ENCODE peak calls at places on chromosomes 12 and 14, in four cellular contexts. One of them, this sample, is unnamed.
A peak's percentile ranks its signal among the peaks of the same experiment; 100 is the strongest.

GRCh38 chr12:114245555-114245954 is 160.4 kb downstream of the TBX5 start:
- DNase-seq in GM12878: no peak
- DNase-seq in HepG2: no peak
- DNase-seq in K562: no peak
- DNase-seq in this sample: peak; percentile 84

GRCh38 chr14:30193791-30194407 is 266.3 kb upstream of the PRKD1 start:
- DNase-seq in GM12878: no peak
- DNase-seq in HepG2: no peak
- DNase-seq in K562: no peak
- DNase-seq in this sample: no peak

GRCh38 chr14:54591461-54592245 is 24.7 kb downstream of the SAMD4A start:
- DNase-seq in HepG2: no peak
- DNase-seq in K562: no peak
- DNase-seq in GM12878: no peak
- DNase-seq in this sample: no peak

GRCh38 chr14:78836777-78837176 is 666.6 kb downstream of the NRXN3 start:
- DNase-seq in GM12878: peak; percentile 17
- DNase-seq in K562: peak; percentile 37
- DNase-seq in HepG2: peak; percentile 37
- DNase-seq in this sample: peak; percentile 89

GRCh38 chr14:33916663-33917565 is 34.0 kb downstream of the EGLN3 start:
- DNase-seq in GM12878: no peak
- DNase-seq in K562: peak; percentile 59
- DNase-seq in HepG2: no peak
- DNase-seq in this sample: no peak

GRCh38 chr12:18932715-18933114 is 194.8 kb downstream of the CAPZA3 start:
- DNase-seq in GM12878: no peak
- DNase-seq in HepG2: no peak
- DNase-seq in K562: no peak
- DNase-seq in this sample: no peak

GRCh38 chr12:65170245-65170881 is 980 bp downstream of the LEMD3 start:
- DNase-seq in GM12878: no peak
- DNase-seq in HepG2: peak; percentile 27
- DNase-seq in K562: peak; percentile 65
- DNase-seq in this sample: peak; percentile 76

GRCh38 chr14:89139404-89140247 is 277.4 kb downstream of the FOXN3 start:
- DNase-seq in GM12878: no peak
- DNase-seq in K562: no peak
- DNase-seq in HepG2: peak; percentile 77
- DNase-seq in this sample: peak; percentile 76

GRCh38 chr14:52346778-52347177 is 32.7 kb downstream of the PTGER2 start:
- DNase-seq in HepG2: no peak
- DNase-seq in K562: no peak
- DNase-seq in GM12878: no peak
- DNase-seq in this sample: no peak

GRCh38 chr14:104035300-104035699 is 50.2 kb upstream of the ASPG start:
- DNase-seq in K562: no peak
- DNase-seq in GM12878: no peak
- DNase-seq in HepG2: no peak
- DNase-seq in this sample: no peak

GRCh38 chr12:95733156-95733825 is 57.3 kb downstream of the NTN4 start:
- DNase-seq in K562: no peak
- DNase-seq in GM12878: no peak
- DNase-seq in HepG2: no peak
- DNase-seq in this sample: no peak

GRCh38 chr14:71289536-71289935 is 382.3 kb downstream of the PCNX1 start:
- DNase-seq in GM12878: peak; percentile 56
- DNase-seq in K562: no peak
- DNase-seq in HepG2: no peak
- DNase-seq in this sample: no peak

GRCh38 chr12:28539691-28540323 is 349.6 kb downstream of the CCDC91 start:
- DNase-seq in K562: no peak
- DNase-seq in HepG2: no peak
- DNase-seq in GM12878: no peak
- DNase-seq in this sample: no peak

GRCh38 chr12:128687851-128688250 is 135.9 kb downstream of the SLC15A4 start:
- DNase-seq in HepG2: no peak
- DNase-seq in GM12878: no peak
- DNase-seq in K562: no peak
- DNase-seq in this sample: no peak

GRCh38 chr14:89477391-89477790 is 60.4 kb upstream of the FOXN3 start:
- DNase-seq in GM12878: no peak
- DNase-seq in K562: no peak
- DNase-seq in HepG2: no peak
- DNase-seq in this sample: no peak

GRCh38 chr14:74064883-74065282 is 19.4 kb downstream of the ALDH6A1 start:
- DNase-seq in GM12878: no peak
- DNase-seq in K562: no peak
- DNase-seq in HepG2: no peak
- DNase-seq in this sample: no peak

GRCh38 chr14:105292810-105293711 is 7.7 kb downstream of the BRF1 start:
- DNase-seq in GM12878: no peak
- DNase-seq in K562: no peak
- DNase-seq in HepG2: no peak
- DNase-seq in this sample: no peak
- TF ChIP-seq CREB1 in GM12878: no peak
- TF ChIP-seq CREB1 in K562: no peak
- TF ChIP-seq CREB1 in HepG2: no peak
- TF ChIP-seq CREB1 in this sample: no peak

GRCh38 chr12:14256139-14256538 is 109.3 kb upstream of the ATF7IP start:
- DNase-seq in K562: no peak
- DNase-seq in GM12878: no peak
- DNase-seq in HepG2: no peak
- DNase-seq in this sample: no peak
- H3K4me1 ChIP-seq in K562: peaks cover 36% of the 10 kb centered on the region
- H3K4me1 ChIP-seq in GM12878: peaks cover 4% of the 10 kb centered on the region
- H3K4me1 ChIP-seq in HepG2: peaks cover 51% of the 10 kb centered on the region
- H3K4me1 ChIP-seq in this sample: peaks cover 29% of the 10 kb centered on the region

DNA sequence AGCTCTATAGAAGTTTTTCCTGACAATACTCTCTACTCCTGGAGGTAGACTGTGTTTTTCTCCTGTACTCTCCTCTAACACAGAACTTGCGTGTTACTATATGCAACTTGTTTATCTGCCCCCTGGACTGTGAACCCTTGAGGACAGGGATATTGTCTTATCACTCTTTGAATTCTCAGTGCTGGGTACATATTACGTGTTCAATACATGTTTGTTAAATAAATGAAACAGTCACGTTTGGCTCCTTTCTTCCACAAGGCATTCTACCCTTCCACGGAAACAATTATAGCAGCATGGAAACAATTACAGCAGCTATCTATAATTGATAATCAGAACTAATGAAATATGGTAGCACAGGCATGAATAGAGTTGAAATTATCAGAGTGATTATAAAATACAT is 50.7 kb downstream of the CRADD start:
- DNase-seq in HepG2: peak; percentile 86
- DNase-seq in K562: no peak
- DNase-seq in GM12878: no peak
- DNase-seq in this sample: no peak
- TF ChIP-seq JUNB in HepG2: no peak
- TF ChIP-seq JUNB in K562: no peak
- TF ChIP-seq JUNB in GM12878: no peak
- TF ChIP-seq JUNB in this sample: no peak

GRCh38 chr12:124939428-124940142 is 25.1 kb upstream of the UBC start:
- DNase-seq in HepG2: peak; percentile 90
- DNase-seq in K562: peak; percentile 76
- DNase-seq in GM12878: peak; percentile 88
- DNase-seq in this sample: peak; percentile 95

GRCh38 chr12:124940143-124940392 is 25.6 kb upstream of the UBC start:
- DNase-seq in HepG2: no peak
- DNase-seq in GM12878: no peak
- DNase-seq in K562: no peak
- DNase-seq in this sample: no peak

GRCh38 chr12:124938066-124938465 is 23.6 kb upstream of the UBC start:
- DNase-seq in HepG2: no peak
- DNase-seq in GM12878: peak; percentile 51
- DNase-seq in K562: no peak
- DNase-seq in this sample: no peak

GRCh38 chr12:124940393-124941169 is 26.1 kb upstream of the UBC start:
- DNase-seq in K562: peak; percentile 82
- DNase-seq in HepG2: peak; percentile 84
- DNase-seq in GM12878: peak; percentile 82
- DNase-seq in this sample: peak; percentile 97

DNA sequence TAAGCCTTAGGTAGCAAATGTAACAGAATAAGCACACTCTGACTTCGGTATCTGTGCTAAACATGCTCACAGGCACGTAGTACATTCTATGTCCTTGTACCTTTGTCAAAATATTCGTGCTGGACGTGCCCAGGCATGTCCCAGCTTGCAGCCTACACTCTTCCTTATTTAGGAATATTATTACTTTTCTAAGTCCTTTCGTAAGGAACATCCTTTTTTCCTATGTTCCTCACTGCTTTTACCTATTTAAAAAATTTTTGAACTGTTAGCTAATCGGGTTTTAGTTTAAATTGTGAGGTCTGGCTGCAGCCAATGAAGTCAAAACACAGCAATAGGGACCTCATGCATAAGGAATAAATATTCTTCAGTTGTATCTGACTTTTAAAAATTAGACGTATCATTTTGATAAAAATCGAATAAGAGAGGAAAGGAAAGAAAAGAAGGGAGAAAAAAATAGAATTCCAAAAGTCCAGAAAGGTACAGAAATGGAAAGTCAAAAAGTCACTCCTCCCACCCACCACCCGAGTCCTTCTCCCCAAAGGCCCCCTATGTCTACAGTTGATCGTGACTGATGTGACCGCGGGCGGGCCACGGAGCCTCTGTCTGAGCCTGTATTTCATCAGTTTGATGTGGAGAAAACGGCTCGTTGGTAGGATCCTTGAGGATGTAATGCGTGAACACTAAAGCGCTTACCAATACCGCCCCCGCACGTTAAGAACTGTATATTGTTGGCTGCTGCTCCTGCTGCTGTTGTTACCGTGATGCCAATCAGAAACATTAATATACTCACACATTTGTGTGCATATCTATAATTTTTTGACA is 24.4 kb upstream of the UBC start:
- DNase-seq in K562: peak; percentile 39
- DNase-seq in HepG2: peak; percentile 78
- DNase-seq in GM12878: peak; percentile 55
- DNase-seq in this sample: peak; percentile 75
- TF ChIP-seq CREB1 in K562: no peak
- TF ChIP-seq CREB1 in HepG2: no peak
- TF ChIP-seq CREB1 in GM12878: no peak
- TF ChIP-seq CREB1 in this sample: no peak

DNA sequence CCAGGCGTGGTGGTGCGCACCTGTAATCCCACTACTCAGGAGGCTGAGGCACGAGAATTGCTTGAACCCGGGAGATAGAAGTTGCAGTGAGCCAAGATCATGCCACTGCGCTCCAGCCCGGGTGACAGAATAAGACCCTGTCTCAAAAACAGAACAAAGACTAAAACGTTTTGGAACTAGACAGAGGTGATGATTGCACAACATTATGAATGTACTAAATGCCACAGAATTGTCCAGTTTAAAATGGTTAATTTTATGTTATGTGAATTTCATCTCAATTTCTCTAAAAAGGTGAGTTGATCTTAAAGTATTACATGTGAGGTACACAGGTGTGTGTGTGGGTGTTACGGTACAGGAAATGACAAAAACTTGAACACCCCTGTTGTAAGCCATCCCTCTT is 16.5 kb downstream of the P2RX4 start:
- DNase-seq in K562: no peak
- DNase-seq in HepG2: no peak
- DNase-seq in GM12878: no peak
- DNase-seq in this sample: no peak
- H3K4me1 ChIP-seq in K562: peaks cover 4% of the 10 kb centered on the region
- H3K4me1 ChIP-seq in HepG2: peaks cover 31% of the 10 kb centered on the region
- H3K4me1 ChIP-seq in GM12878: peaks cover 16% of the 10 kb centered on the region
- H3K4me1 ChIP-seq in this sample: no peaks in the 10 kb centered on the region

GRCh38 chr12:105329926-105330282 is 587 bp upstream of the C12orf75 start:
- DNase-seq in HepG2: no peak
- DNase-seq in K562: no peak
- DNase-seq in GM12878: no peak
- DNase-seq in this sample: no peak
- TF ChIP-seq JUNB in HepG2: no peak
- TF ChIP-seq JUNB in K562: no peak
- TF ChIP-seq JUNB in GM12878: no peak
- TF ChIP-seq JUNB in this sample: no peak

GRCh38 chr12:33547084-33547483 is 107.5 kb upstream of the SYT10 start:
- DNase-seq in HepG2: no peak
- DNase-seq in K562: no peak
- DNase-seq in GM12878: no peak
- DNase-seq in this sample: no peak

GRCh38 chr12:33546004-33546403 is 106.4 kb upstream of the SYT10 start:
- DNase-seq in HepG2: no peak
- DNase-seq in GM12878: no peak
- DNase-seq in K562: no peak
- DNase-seq in this sample: no peak

GRCh38 chr12:33555128-33555527 is 115.5 kb upstream of the SYT10 start:
- DNase-seq in HepG2: no peak
- DNase-seq in GM12878: no peak
- DNase-seq in K562: no peak
- DNase-seq in this sample: no peak

DNA sequence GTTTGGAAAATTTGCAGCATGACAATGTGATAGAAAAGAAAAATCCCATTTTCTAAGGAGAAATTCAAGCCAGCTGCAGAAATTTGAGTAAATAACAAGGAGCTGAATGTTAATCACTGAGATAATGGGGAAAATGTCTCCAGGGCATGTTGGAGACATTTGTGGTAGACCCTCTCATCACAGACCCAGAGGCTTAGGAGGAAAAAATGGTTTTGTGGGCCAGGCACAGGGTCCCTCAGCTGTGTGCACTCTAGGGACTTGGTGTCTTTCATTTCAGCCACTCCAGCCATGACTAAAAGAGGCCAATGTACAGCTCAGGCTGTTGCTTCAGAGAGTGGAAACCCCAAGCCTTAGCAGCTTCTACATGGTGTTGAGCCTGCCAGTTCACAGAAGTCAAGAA is 111.4 kb upstream of the SYT10 start:
- DNase-seq in K562: no peak
- DNase-seq in HepG2: no peak
- DNase-seq in GM12878: no peak
- DNase-seq in this sample: no peak
- TF ChIP-seq CREB1 in K562: no peak
- TF ChIP-seq CREB1 in HepG2: no peak
- TF ChIP-seq CREB1 in GM12878: no peak
- TF ChIP-seq CREB1 in this sample: no peak

DNA sequence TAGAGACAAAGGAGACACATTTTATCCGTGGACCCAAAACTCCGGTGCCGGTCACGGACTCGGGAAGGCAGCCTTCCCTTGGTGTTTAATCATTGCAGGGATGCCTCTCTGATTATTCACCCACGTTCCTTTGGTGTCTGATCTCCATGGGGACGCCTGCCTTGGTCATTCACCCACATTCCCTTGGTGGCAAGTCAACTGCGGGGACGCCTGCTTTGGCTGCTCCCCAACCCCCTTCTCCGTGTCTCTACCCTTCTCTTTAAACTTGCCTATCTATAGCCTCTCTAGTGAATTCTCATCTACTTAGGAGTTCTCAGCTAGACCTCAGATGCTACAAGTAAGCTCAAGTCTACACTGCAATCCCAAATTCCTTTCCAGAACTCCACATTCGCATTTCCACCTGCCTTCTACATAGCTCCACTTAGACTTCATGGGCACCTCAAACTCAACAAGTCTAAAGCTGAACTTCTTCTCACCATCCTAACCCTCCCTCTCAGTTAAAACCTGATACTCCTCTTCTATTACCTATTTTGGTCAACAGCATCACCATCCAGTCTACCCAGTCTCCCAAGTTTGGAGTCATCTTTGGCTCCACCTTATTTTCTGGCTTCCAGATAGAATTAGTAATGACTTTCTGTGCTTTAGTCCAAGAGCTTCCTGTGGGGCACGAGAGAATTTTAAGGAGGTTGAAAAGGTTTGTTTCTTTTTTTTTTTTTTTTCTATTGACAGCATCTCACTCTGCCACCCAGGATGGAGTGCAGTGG is 14.4 kb downstream of the SPTLC2 start:
- DNase-seq in K562: no peak
- DNase-seq in HepG2: no peak
- DNase-seq in GM12878: no peak
- DNase-seq in this sample: no peak
- H3K4me1 ChIP-seq in K562: peaks cover 38% of the 10 kb centered on the region
- H3K4me1 ChIP-seq in HepG2: peaks cover 22% of the 10 kb centered on the region
- H3K4me1 ChIP-seq in GM12878: peaks cover 12% of the 10 kb centered on the region
- H3K4me1 ChIP-seq in this sample: peaks cover 15% of the 10 kb centered on the region